ENCODE peak calls at places on chromosomes 13 and 19, in five cellular contexts. One of them, this sample, is unnamed.

GRCh38 chr19:4738734-4739133 is 15.1 kb upstream of the DPP9 start:
- DNase-seq in IMR-90: no peak
- DNase-seq in H1: no peak
- DNase-seq in mesenchymal stem cell: no peak
- DNase-seq in H9: no peak
- DNase-seq in this sample: no peak

GRCh38 chr13:96551540-96551939 is 442.7 kb downstream of the OXGR1 start:
- DNase-seq in mesenchymal stem cell: peak
- DNase-seq in H9: no peak
- DNase-seq in IMR-90: no peak
- DNase-seq in H1: no peak
- DNase-seq in this sample: no peak

GRCh38 chr13:97188207-97188606 is 33.9 kb upstream of the MBNL2 start:
- DNase-seq in H9: no peak
- DNase-seq in IMR-90: no peak
- DNase-seq in mesenchymal stem cell: no peak
- DNase-seq in H1: no peak
- DNase-seq in this sample: no peak

GRCh38 chr19:3049089-3049488 is 13.2 kb downstream of the TLE5 start:
- DNase-seq in H1: no peak
- DNase-seq in mesenchymal stem cell: no peak
- DNase-seq in H9: no peak
- DNase-seq in IMR-90: no peak
- DNase-seq in this sample: no peak

GRCh38 chr13:21703846-21704245 is 33.0 kb downstream of the FGF9 start:
- DNase-seq in H9: no peak
- DNase-seq in IMR-90: no peak
- DNase-seq in mesenchymal stem cell: no peak
- DNase-seq in H1: no peak
- DNase-seq in this sample: no peak

GRCh38 chr13:29582171-29582570 is 13.3 kb downstream of the SLC7A1 start:
- DNase-seq in H9: no peak
- DNase-seq in IMR-90: no peak
- DNase-seq in H1: no peak
- DNase-seq in mesenchymal stem cell: no peak
- DNase-seq in this sample: no peak

GRCh38 chr13:85521586-85521985 is 277.6 kb downstream of the SLITRK6 start:
- DNase-seq in H9: no peak
- DNase-seq in H1: no peak
- DNase-seq in IMR-90: no peak
- DNase-seq in mesenchymal stem cell: no peak
- DNase-seq in this sample: no peak

GRCh38 chr13:31001647-31002046 is 69.2 kb downstream of the TEX26 start:
- DNase-seq in H1: no peak
- DNase-seq in H9: no peak
- DNase-seq in IMR-90: no peak
- DNase-seq in mesenchymal stem cell: no peak
- DNase-seq in this sample: no peak

GRCh38 chr13:107275945-107276614 is 708.1 kb upstream of the ARGLU1 start:
- DNase-seq in H1: no peak
- DNase-seq in H9: no peak
- DNase-seq in IMR-90: no peak
- DNase-seq in mesenchymal stem cell: peak
- DNase-seq in this sample: no peak

GRCh38 chr13:81381560-81381959 is 1040.6 kb upstream of the SPRY2 start:
- DNase-seq in H1: no peak
- DNase-seq in H9: no peak
- DNase-seq in mesenchymal stem cell: no peak
- DNase-seq in IMR-90: no peak
- DNase-seq in this sample: no peak

GRCh38 chr13:74710006-74710405 is 575.8 kb upstream of the KLF12 start:
- DNase-seq in IMR-90: peak
- DNase-seq in H9: no peak
- DNase-seq in mesenchymal stem cell: no peak
- DNase-seq in H1: no peak
- DNase-seq in this sample: no peak

GRCh38 chr13:100597253-100597652 is 8.7 kb upstream of the GGACT start:
- DNase-seq in IMR-90: peak
- DNase-seq in H1: no peak
- DNase-seq in H9: no peak
- DNase-seq in mesenchymal stem cell: no peak
- DNase-seq in this sample: no peak

GRCh38 chr19:5343848-5344247 is 3.2 kb upstream of the PTPRS start:
- DNase-seq in mesenchymal stem cell: peak
- DNase-seq in H1: no peak
- DNase-seq in H9: no peak
- DNase-seq in IMR-90: peak
- DNase-seq in this sample: no peak

GRCh38 chr19:5038631-5039271 is 69.8 kb downstream of the KDM4B start:
- DNase-seq in H9: peak
- DNase-seq in H1: no peak
- DNase-seq in IMR-90: peak
- DNase-seq in mesenchymal stem cell: peak
- DNase-seq in this sample: no peak

GRCh38 chr13:114090476-114090875 is 41.9 kb downstream of the RASA3 start:
- DNase-seq in mesenchymal stem cell: no peak
- DNase-seq in H9: no peak
- DNase-seq in H1: no peak
- DNase-seq in IMR-90: no peak
- DNase-seq in this sample: no peak

GRCh38 chr19:16627194-16627927 is 643 bp downstream of the MED26 start:
- DNase-seq in mesenchymal stem cell: peak
- DNase-seq in H9: no peak
- DNase-seq in H1: no peak
- DNase-seq in IMR-90: no peak
- DNase-seq in this sample: peak

GRCh38 chr19:30669329-30670010 is 297.3 kb downstream of the ZNF536 start:
- DNase-seq in IMR-90: peak
- DNase-seq in H9: peak
- DNase-seq in mesenchymal stem cell: peak
- DNase-seq in H1: no peak
- DNase-seq in this sample: peak

GRCh38 chr13:109816979-109817275 is 30.5 kb upstream of the IRS2 start:
- DNase-seq in H1: no peak
- DNase-seq in IMR-90: peak
- DNase-seq in H9: no peak
- DNase-seq in mesenchymal stem cell: no peak
- DNase-seq in this sample: no peak

GRCh38 chr19:4815426-4816387 is 15.8 kb downstream of the TICAM1 start:
- DNase-seq in mesenchymal stem cell: peak
- DNase-seq in IMR-90: peak
- DNase-seq in H9: peak
- DNase-seq in H1: peak
- DNase-seq in this sample: peak

GRCh38 chr19:3607398-3608078 is 863 bp upstream of the TBXA2R start:
- DNase-seq in H9: peak
- DNase-seq in H1: no peak
- DNase-seq in IMR-90: no peak
- DNase-seq in mesenchymal stem cell: peak
- DNase-seq in this sample: no peak

GRCh38 chr13:42116225-42116624 is 67.8 kb downstream of the DGKH start:
- DNase-seq in H1: no peak
- DNase-seq in H9: no peak
- DNase-seq in IMR-90: no peak
- DNase-seq in mesenchymal stem cell: no peak
- DNase-seq in this sample: no peak

GRCh38 chr19:13208131-13208963 is 58.1 kb downstream of the IER2 start:
- DNase-seq in IMR-90: peak
- DNase-seq in H1: no peak
- DNase-seq in H9: no peak
- DNase-seq in mesenchymal stem cell: no peak
- DNase-seq in this sample: no peak

GRCh38 chr19:17293605-17294004 is 9.6 kb downstream of the ABHD8 start:
- DNase-seq in H1: no peak
- DNase-seq in mesenchymal stem cell: no peak
- DNase-seq in IMR-90: no peak
- DNase-seq in H9: no peak
- DNase-seq in this sample: no peak

DNA sequence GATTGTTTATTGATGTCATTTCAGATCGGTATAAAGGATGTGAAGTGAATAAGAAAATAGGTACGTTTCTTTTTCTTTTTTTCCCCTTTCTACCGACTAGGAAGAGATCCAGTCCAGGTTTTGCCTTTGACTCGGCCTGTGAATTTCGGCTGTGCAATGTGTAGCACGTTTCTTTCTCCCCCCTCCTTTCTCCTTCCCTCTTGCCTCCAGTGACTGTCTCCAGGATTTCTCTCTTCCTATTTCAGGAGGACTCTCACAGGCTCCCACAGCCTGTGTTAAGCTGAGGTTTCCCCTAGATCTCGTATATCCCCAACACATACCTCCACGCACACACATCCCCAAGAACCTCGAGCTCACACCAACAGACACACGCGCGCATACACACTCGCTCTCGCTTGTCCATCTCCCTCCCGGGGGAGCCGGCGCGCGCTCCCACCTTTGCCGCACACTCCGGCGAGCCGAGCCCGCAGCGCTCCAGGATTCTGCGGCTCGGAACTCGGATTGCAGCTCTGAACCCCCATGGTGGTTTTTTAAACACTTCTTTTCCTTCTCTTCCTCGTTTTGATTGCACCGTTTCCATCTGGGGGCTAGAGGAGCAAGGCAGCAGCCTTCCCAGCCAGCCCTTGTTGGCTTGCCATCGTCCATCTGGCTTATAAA is at the start of gene GPC6:
- DNase-seq in H9: peak
- DNase-seq in IMR-90: peak
- DNase-seq in H1: no peak
- DNase-seq in mesenchymal stem cell: peak
- DNase-seq in this sample: peak
- H4K91ac ChIP-seq in H9: no peak
- H4K91ac ChIP-seq in IMR-90: peak
- H4K91ac ChIP-seq in H1: peak
- H4K91ac ChIP-seq in mesenchymal stem cell: peak
- H4K91ac ChIP-seq in this sample: no peak

GRCh38 chr19:6736169-6736916 is 1.0 kb downstream of the GPR108 start:
- DNase-seq in H1: no peak
- DNase-seq in IMR-90: peak
- DNase-seq in mesenchymal stem cell: peak
- DNase-seq in H9: peak
- DNase-seq in this sample: peak
- H2BK15ac ChIP-seq in H1: peak
- H2BK15ac ChIP-seq in IMR-90: no peak
- H2BK15ac ChIP-seq in mesenchymal stem cell: peak
- H2BK15ac ChIP-seq in H9: no peak
- H2BK15ac ChIP-seq in this sample: no peak

GRCh38 chr13:40345654-40346372 is 320.6 kb downstream of the FOXO1 start:
- DNase-seq in H9: peak
- DNase-seq in H1: no peak
- DNase-seq in mesenchymal stem cell: no peak
- DNase-seq in IMR-90: no peak
- DNase-seq in this sample: no peak
- H4K91ac ChIP-seq in H9: no peak
- H4K91ac ChIP-seq in H1: no peak
- H4K91ac ChIP-seq in mesenchymal stem cell: no peak
- H4K91ac ChIP-seq in IMR-90: no peak
- H4K91ac ChIP-seq in this sample: no peak

GRCh38 chr13:53310786-53311185 is 282.2 kb downstream of the OLFM4 start:
- DNase-seq in H1: no peak
- DNase-seq in IMR-90: no peak
- DNase-seq in mesenchymal stem cell: no peak
- DNase-seq in H9: no peak
- DNase-seq in this sample: no peak
- H2BK15ac ChIP-seq in H1: no peak
- H2BK15ac ChIP-seq in IMR-90: no peak
- H2BK15ac ChIP-seq in mesenchymal stem cell: no peak
- H2BK15ac ChIP-seq in H9: no peak
- H2BK15ac ChIP-seq in this sample: no peak

GRCh38 chr19:34172661-34173144 is 399 bp downstream of the LSM14A start:
- DNase-seq in mesenchymal stem cell: no peak
- DNase-seq in H9: no peak
- DNase-seq in IMR-90: no peak
- DNase-seq in H1: peak
- DNase-seq in this sample: no peak
- H4K91ac ChIP-seq in mesenchymal stem cell: peak
- H4K91ac ChIP-seq in H9: peak
- H4K91ac ChIP-seq in IMR-90: peak
- H4K91ac ChIP-seq in H1: peak
- H4K91ac ChIP-seq in this sample: no peak

GRCh38 chr13:47036291-47037008 is 139.6 kb upstream of the HTR2A start:
- DNase-seq in H9: no peak
- DNase-seq in H1: no peak
- DNase-seq in mesenchymal stem cell: no peak
- DNase-seq in IMR-90: no peak
- DNase-seq in this sample: no peak
- H2BK15ac ChIP-seq in H9: no peak
- H2BK15ac ChIP-seq in H1: no peak
- H2BK15ac ChIP-seq in mesenchymal stem cell: no peak
- H2BK15ac ChIP-seq in IMR-90: no peak
- H2BK15ac ChIP-seq in this sample: no peak

GRCh38 chr19:18418034-18418724 is 1.0 kb upstream of the SSBP4 start:
- DNase-seq in H1: no peak
- DNase-seq in H9: no peak
- DNase-seq in IMR-90: no peak
- DNase-seq in mesenchymal stem cell: no peak
- DNase-seq in this sample: no peak

GRCh38 chr19:18417250-18418033 is 1.8 kb upstream of the SSBP4 start:
- DNase-seq in IMR-90: peak
- DNase-seq in H9: peak
- DNase-seq in H1: no peak
- DNase-seq in mesenchymal stem cell: peak
- DNase-seq in this sample: peak

GRCh38 chr19:18419195-18419698 is at the start of gene SSBP4:
- DNase-seq in H9: no peak
- DNase-seq in IMR-90: peak
- DNase-seq in H1: no peak
- DNase-seq in mesenchymal stem cell: peak
- DNase-seq in this sample: peak

GRCh38 chr19:18419699-18420460 is 682 bp downstream of the SSBP4 start:
- DNase-seq in IMR-90: no peak
- DNase-seq in H1: no peak
- DNase-seq in H9: no peak
- DNase-seq in mesenchymal stem cell: peak
- DNase-seq in this sample: no peak

DNA sequence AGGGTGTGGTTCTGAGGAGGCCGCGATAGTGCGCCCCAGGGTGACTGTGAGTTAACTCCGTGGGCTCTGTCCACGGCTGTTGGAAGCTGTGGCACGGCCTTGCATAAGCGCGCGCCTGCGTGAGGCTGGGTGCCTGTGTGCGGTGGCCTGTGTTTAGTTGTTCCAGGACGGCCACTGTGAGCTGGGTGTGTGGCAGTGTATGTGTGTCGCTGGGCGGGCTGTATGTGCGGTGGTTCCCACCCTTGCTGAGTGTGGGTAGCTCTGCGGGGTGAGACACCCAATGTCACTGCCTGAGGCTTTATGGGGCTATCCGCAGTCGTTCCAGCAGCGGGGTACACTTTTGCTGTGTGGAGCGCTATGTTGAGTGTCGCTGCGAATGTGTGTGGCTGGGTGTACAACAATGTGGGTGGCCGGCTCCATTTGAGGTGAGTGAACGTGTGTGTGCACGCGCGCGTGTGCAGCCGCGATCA is 438 bp upstream of the SSBP4 start:
- DNase-seq in mesenchymal stem cell: peak
- DNase-seq in H1: no peak
- DNase-seq in IMR-90: no peak
- DNase-seq in H9: no peak
- DNase-seq in this sample: no peak
- H4K91ac ChIP-seq in mesenchymal stem cell: peak
- H4K91ac ChIP-seq in H1: peak
- H4K91ac ChIP-seq in IMR-90: peak
- H4K91ac ChIP-seq in H9: no peak
- H4K91ac ChIP-seq in this sample: peak

GRCh38 chr19:47598407-47599349 is 10.3 kb upstream of the BICRA start:
- DNase-seq in mesenchymal stem cell: peak
- DNase-seq in IMR-90: peak
- DNase-seq in H9: peak
- DNase-seq in H1: peak
- DNase-seq in this sample: peak
- H2BK15ac ChIP-seq in mesenchymal stem cell: no peak
- H2BK15ac ChIP-seq in IMR-90: peak
- H2BK15ac ChIP-seq in H9: no peak
- H2BK15ac ChIP-seq in H1: peak
- H2BK15ac ChIP-seq in this sample: no peak